ENCODE peak calls at places on chromosome 13, in six cellular contexts. One of them, this sample, is unnamed.

GRCh38 chr13:113945857-113946408 is 27.9 kb downstream of the C13orf46 start:
- DNase-seq in substantia nigra: no peak
- DNase-seq in WTC11: no peak
- DNase-seq in HTR-8/SVneo: no peak
- DNase-seq in body of pancreas: peak; percentile 11
- DNase-seq in activated T-helper 1 cell treated with anti-CD3 and anti-CD28 coated beads, Interleukin-2, amount 50 U/mL, for 16 hours: no peak
- DNase-seq in this sample: no peak

GRCh38 chr13:76250211-76250610 is 614.1 kb downstream of the LMO7 start:
- DNase-seq in substantia nigra: no peak
- DNase-seq in WTC11: no peak
- DNase-seq in HTR-8/SVneo: no peak
- DNase-seq in body of pancreas: no peak
- DNase-seq in activated T-helper 1 cell treated with anti-CD3 and anti-CD28 coated beads, Interleukin-2, amount 50 U/mL, for 16 hours: no peak
- DNase-seq in this sample: no peak

GRCh38 chr13:99978781-99979452 is 2.7 kb upstream of the ZIC2 start:
- DNase-seq in substantia nigra: no peak
- DNase-seq in WTC11: peak; percentile 92
- DNase-seq in HTR-8/SVneo: no peak
- DNase-seq in body of pancreas: no peak
- DNase-seq in activated T-helper 1 cell treated with anti-CD3 and anti-CD28 coated beads, Interleukin-2, amount 50 U/mL, for 16 hours: no peak
- DNase-seq in this sample: peak; percentile 24

GRCh38 chr13:50244913-50245574 is 229.8 kb downstream of the KCNRG start:
- DNase-seq in substantia nigra: no peak
- DNase-seq in WTC11: no peak
- DNase-seq in HTR-8/SVneo: peak; percentile 43
- DNase-seq in body of pancreas: peak; percentile 65
- DNase-seq in activated T-helper 1 cell treated with anti-CD3 and anti-CD28 coated beads, Interleukin-2, amount 50 U/mL, for 16 hours: peak; percentile 32
- DNase-seq in this sample: peak; percentile 40

GRCh38 chr13:98484289-98485219 is 92.4 kb downstream of the STK24 start:
- DNase-seq in substantia nigra: no peak
- DNase-seq in WTC11: peak; percentile 71
- DNase-seq in HTR-8/SVneo: peak; percentile 88
- DNase-seq in body of pancreas: peak; percentile 93
- DNase-seq in activated T-helper 1 cell treated with anti-CD3 and anti-CD28 coated beads, Interleukin-2, amount 50 U/mL, for 16 hours: peak; percentile 54
- DNase-seq in this sample: peak; percentile 94

GRCh38 chr13:21053231-21053630 is 8.2 kb downstream of the LATS2 start:
- DNase-seq in substantia nigra: no peak
- DNase-seq in WTC11: no peak
- DNase-seq in HTR-8/SVneo: no peak
- DNase-seq in body of pancreas: no peak
- DNase-seq in activated T-helper 1 cell treated with anti-CD3 and anti-CD28 coated beads, Interleukin-2, amount 50 U/mL, for 16 hours: no peak
- DNase-seq in this sample: no peak

GRCh38 chr13:50401721-50402510 is 386.7 kb downstream of the KCNRG start:
- DNase-seq in substantia nigra: no peak
- DNase-seq in WTC11: no peak
- DNase-seq in HTR-8/SVneo: no peak
- DNase-seq in body of pancreas: no peak
- DNase-seq in activated T-helper 1 cell treated with anti-CD3 and anti-CD28 coated beads, Interleukin-2, amount 50 U/mL, for 16 hours: no peak
- DNase-seq in this sample: no peak

GRCh38 chr13:79799466-79799865 is 318.5 kb downstream of the NDFIP2 start:
- DNase-seq in substantia nigra: no peak
- DNase-seq in WTC11: no peak
- DNase-seq in HTR-8/SVneo: no peak
- DNase-seq in body of pancreas: no peak
- DNase-seq in activated T-helper 1 cell treated with anti-CD3 and anti-CD28 coated beads, Interleukin-2, amount 50 U/mL, for 16 hours: no peak
- DNase-seq in this sample: no peak

GRCh38 chr13:110953416-110953815 is 38.5 kb upstream of the ANKRD10 start:
- DNase-seq in substantia nigra: no peak
- DNase-seq in WTC11: no peak
- DNase-seq in HTR-8/SVneo: no peak
- DNase-seq in body of pancreas: no peak
- DNase-seq in activated T-helper 1 cell treated with anti-CD3 and anti-CD28 coated beads, Interleukin-2, amount 50 U/mL, for 16 hours: no peak
- DNase-seq in this sample: no peak

GRCh38 chr13:102203718-102204117 is 198.1 kb downstream of the FGF14 start:
- DNase-seq in substantia nigra: no peak
- DNase-seq in WTC11: no peak
- DNase-seq in HTR-8/SVneo: no peak
- DNase-seq in body of pancreas: no peak
- DNase-seq in activated T-helper 1 cell treated with anti-CD3 and anti-CD28 coated beads, Interleukin-2, amount 50 U/mL, for 16 hours: no peak
- DNase-seq in this sample: no peak

GRCh38 chr13:43159007-43159406 is 135.6 kb downstream of the DNAJC15 start:
- DNase-seq in substantia nigra: no peak
- DNase-seq in WTC11: no peak
- DNase-seq in HTR-8/SVneo: peak; percentile 24
- DNase-seq in body of pancreas: no peak
- DNase-seq in activated T-helper 1 cell treated with anti-CD3 and anti-CD28 coated beads, Interleukin-2, amount 50 U/mL, for 16 hours: no peak
- DNase-seq in this sample: no peak

GRCh38 chr13:101552797-101553196 is 100.3 kb downstream of the ITGBL1 start:
- DNase-seq in substantia nigra: no peak
- DNase-seq in WTC11: no peak
- DNase-seq in HTR-8/SVneo: peak; percentile 10
- DNase-seq in body of pancreas: no peak
- DNase-seq in activated T-helper 1 cell treated with anti-CD3 and anti-CD28 coated beads, Interleukin-2, amount 50 U/mL, for 16 hours: no peak
- DNase-seq in this sample: no peak

GRCh38 chr13:43780666-43781065 is 6.1 kb downstream of the ENOX1 start:
- DNase-seq in substantia nigra: no peak
- DNase-seq in WTC11: no peak
- DNase-seq in HTR-8/SVneo: no peak
- DNase-seq in body of pancreas: no peak
- DNase-seq in activated T-helper 1 cell treated with anti-CD3 and anti-CD28 coated beads, Interleukin-2, amount 50 U/mL, for 16 hours: no peak
- DNase-seq in this sample: no peak

GRCh38 chr13:111526922-111527321 is 206.5 kb downstream of the TEX29 start:
- DNase-seq in substantia nigra: no peak
- DNase-seq in WTC11: no peak
- DNase-seq in HTR-8/SVneo: no peak
- DNase-seq in body of pancreas: no peak
- DNase-seq in activated T-helper 1 cell treated with anti-CD3 and anti-CD28 coated beads, Interleukin-2, amount 50 U/mL, for 16 hours: no peak
- DNase-seq in this sample: no peak

GRCh38 chr13:36192166-36192565 is 22.2 kb downstream of the SOHLH2 start:
- DNase-seq in substantia nigra: no peak
- DNase-seq in WTC11: no peak
- DNase-seq in HTR-8/SVneo: no peak
- DNase-seq in body of pancreas: no peak
- DNase-seq in activated T-helper 1 cell treated with anti-CD3 and anti-CD28 coated beads, Interleukin-2, amount 50 U/mL, for 16 hours: no peak
- DNase-seq in this sample: no peak

GRCh38 chr13:39665763-39666162 is 10.3 kb downstream of the COG6 start:
- DNase-seq in substantia nigra: no peak
- DNase-seq in WTC11: no peak
- DNase-seq in HTR-8/SVneo: no peak
- DNase-seq in body of pancreas: no peak
- DNase-seq in activated T-helper 1 cell treated with anti-CD3 and anti-CD28 coated beads, Interleukin-2, amount 50 U/mL, for 16 hours: no peak
- DNase-seq in this sample: no peak

GRCh38 chr13:72384186-72384823 is 343.1 kb downstream of the MZT1 start:
- DNase-seq in substantia nigra: no peak
- DNase-seq in WTC11: no peak
- DNase-seq in HTR-8/SVneo: no peak
- DNase-seq in body of pancreas: no peak
- DNase-seq in activated T-helper 1 cell treated with anti-CD3 and anti-CD28 coated beads, Interleukin-2, amount 50 U/mL, for 16 hours: no peak
- DNase-seq in this sample: no peak

GRCh38 chr13:23980160-23980551 is 82.9 kb upstream of the C1QTNF9B start:
- DNase-seq in substantia nigra: peak; percentile 64
- DNase-seq in WTC11: peak; percentile 92
- DNase-seq in HTR-8/SVneo: peak; percentile 45
- DNase-seq in body of pancreas: peak; percentile 84
- DNase-seq in activated T-helper 1 cell treated with anti-CD3 and anti-CD28 coated beads, Interleukin-2, amount 50 U/mL, for 16 hours: peak; percentile 72
- DNase-seq in this sample: peak; percentile 74

GRCh38 chr13:30928971-30929370 is 3.5 kb upstream of the TEX26 start:
- DNase-seq in substantia nigra: no peak
- DNase-seq in WTC11: no peak
- DNase-seq in HTR-8/SVneo: no peak
- DNase-seq in body of pancreas: no peak
- DNase-seq in activated T-helper 1 cell treated with anti-CD3 and anti-CD28 coated beads, Interleukin-2, amount 50 U/mL, for 16 hours: no peak
- DNase-seq in this sample: no peak

GRCh38 chr13:110116072-110116487 is 190.9 kb downstream of the COL4A1 start:
- DNase-seq in substantia nigra: no peak
- DNase-seq in WTC11: peak; percentile 82
- DNase-seq in HTR-8/SVneo: no peak
- DNase-seq in body of pancreas: peak; percentile 67
- DNase-seq in activated T-helper 1 cell treated with anti-CD3 and anti-CD28 coated beads, Interleukin-2, amount 50 U/mL, for 16 hours: no peak
- DNase-seq in this sample: peak; percentile 45

GRCh38 chr13:68099616-68100015 is 869.5 kb upstream of the PCDH9 start:
- DNase-seq in substantia nigra: no peak
- DNase-seq in WTC11: no peak
- DNase-seq in HTR-8/SVneo: peak; percentile 8
- DNase-seq in body of pancreas: no peak
- DNase-seq in activated T-helper 1 cell treated with anti-CD3 and anti-CD28 coated beads, Interleukin-2, amount 50 U/mL, for 16 hours: no peak
- DNase-seq in this sample: no peak

GRCh38 chr13:27923794-27924528 is 4.2 kb downstream of the PDX1 start:
- DNase-seq in substantia nigra: no peak
- DNase-seq in WTC11: peak; percentile 50
- DNase-seq in HTR-8/SVneo: no peak
- DNase-seq in body of pancreas: peak; percentile 44
- DNase-seq in activated T-helper 1 cell treated with anti-CD3 and anti-CD28 coated beads, Interleukin-2, amount 50 U/mL, for 16 hours: no peak
- DNase-seq in this sample: no peak

GRCh38 chr13:22428188-22428828 is 752.5 kb upstream of the SGCG start:
- DNase-seq in substantia nigra: no peak
- DNase-seq in WTC11: no peak
- DNase-seq in HTR-8/SVneo: no peak
- DNase-seq in body of pancreas: no peak
- DNase-seq in activated T-helper 1 cell treated with anti-CD3 and anti-CD28 coated beads, Interleukin-2, amount 50 U/mL, for 16 hours: no peak
- DNase-seq in this sample: peak; percentile 49

GRCh38 chr13:45051315-45051714 is 62.0 kb downstream of the GPALPP1 start:
- DNase-seq in substantia nigra: no peak
- DNase-seq in WTC11: no peak
- DNase-seq in HTR-8/SVneo: no peak
- DNase-seq in body of pancreas: no peak
- DNase-seq in activated T-helper 1 cell treated with anti-CD3 and anti-CD28 coated beads, Interleukin-2, amount 50 U/mL, for 16 hours: no peak
- DNase-seq in this sample: no peak

GRCh38 chr13:92589955-92590354 is 636.7 kb upstream of the GPC6 start:
- DNase-seq in substantia nigra: no peak
- DNase-seq in WTC11: no peak
- DNase-seq in HTR-8/SVneo: no peak
- DNase-seq in body of pancreas: no peak
- DNase-seq in activated T-helper 1 cell treated with anti-CD3 and anti-CD28 coated beads, Interleukin-2, amount 50 U/mL, for 16 hours: no peak
- DNase-seq in this sample: no peak

GRCh38 chr13:39767791-39768564 is 112.5 kb downstream of the COG6 start:
- DNase-seq in substantia nigra: no peak
- DNase-seq in WTC11: no peak
- DNase-seq in HTR-8/SVneo: no peak
- DNase-seq in body of pancreas: no peak
- DNase-seq in activated T-helper 1 cell treated with anti-CD3 and anti-CD28 coated beads, Interleukin-2, amount 50 U/mL, for 16 hours: no peak
- DNase-seq in this sample: no peak

GRCh38 chr13:103883698-103884097 is 817.5 kb upstream of the SLC10A2 start:
- DNase-seq in substantia nigra: no peak
- DNase-seq in WTC11: no peak
- DNase-seq in HTR-8/SVneo: no peak
- DNase-seq in body of pancreas: no peak
- DNase-seq in activated T-helper 1 cell treated with anti-CD3 and anti-CD28 coated beads, Interleukin-2, amount 50 U/mL, for 16 hours: no peak
- DNase-seq in this sample: no peak

GRCh38 chr13:33917135-33917534 is 99.2 kb downstream of the RFC3 start:
- DNase-seq in substantia nigra: no peak
- DNase-seq in WTC11: no peak
- DNase-seq in HTR-8/SVneo: no peak
- DNase-seq in body of pancreas: no peak
- DNase-seq in activated T-helper 1 cell treated with anti-CD3 and anti-CD28 coated beads, Interleukin-2, amount 50 U/mL, for 16 hours: no peak
- DNase-seq in this sample: no peak

GRCh38 chr13:65965496-65965895 is 1264.6 kb downstream of the PCDH9 start:
- DNase-seq in substantia nigra: no peak
- DNase-seq in WTC11: no peak
- DNase-seq in HTR-8/SVneo: no peak
- DNase-seq in body of pancreas: no peak
- DNase-seq in activated T-helper 1 cell treated with anti-CD3 and anti-CD28 coated beads, Interleukin-2, amount 50 U/mL, for 16 hours: no peak
- DNase-seq in this sample: no peak

GRCh38 chr13:98327326-98328314 is 150.6 kb upstream of the RNF113B start:
- DNase-seq in substantia nigra: no peak
- DNase-seq in WTC11: peak; percentile 50
- DNase-seq in HTR-8/SVneo: peak; percentile 4
- DNase-seq in body of pancreas: no peak
- DNase-seq in activated T-helper 1 cell treated with anti-CD3 and anti-CD28 coated beads, Interleukin-2, amount 50 U/mL, for 16 hours: no peak
- DNase-seq in this sample: no peak

GRCh38 chr13:109773276-109773675 is 13.1 kb downstream of the IRS2 start:
- DNase-seq in substantia nigra: no peak
- DNase-seq in WTC11: no peak
- DNase-seq in HTR-8/SVneo: no peak
- DNase-seq in body of pancreas: no peak
- DNase-seq in activated T-helper 1 cell treated with anti-CD3 and anti-CD28 coated beads, Interleukin-2, amount 50 U/mL, for 16 hours: no peak
- DNase-seq in this sample: peak; percentile 75